ENCODE peak calls at places on chromosomes 5 and 9, in four cellular contexts. One of them, this sample, is unnamed.
A peak's percentile ranks its signal among the peaks of the same experiment; 100 is the strongest.

GRCh38 chr5:179879690-179880010 is 21.0 kb upstream of the MRNIP start:
- DNase-seq in myocyte: no peak
- DNase-seq in T-helper 1 cell: no peak
- DNase-seq in body of pancreas: no peak
- DNase-seq in this sample: no peak

GRCh38 chr5:146528232-146528631 is 12.2 kb upstream of the GPR151 start:
- DNase-seq in myocyte: no peak
- DNase-seq in T-helper 1 cell: no peak
- DNase-seq in body of pancreas: no peak
- DNase-seq in this sample: peak; percentile 21

GRCh38 chr5:140004174-140004573 is 38.9 kb downstream of the NRG2 start:
- DNase-seq in myocyte: no peak
- DNase-seq in T-helper 1 cell: no peak
- DNase-seq in body of pancreas: no peak
- DNase-seq in this sample: no peak

GRCh38 chr5:67050125-67050524 is 146.5 kb downstream of the CD180 start:
- DNase-seq in myocyte: no peak
- DNase-seq in T-helper 1 cell: no peak
- DNase-seq in body of pancreas: no peak
- DNase-seq in this sample: no peak

GRCh38 chr9:82490019-82490499 is 501.5 kb downstream of the SPATA31D1 start:
- DNase-seq in myocyte: peak; percentile 1
- DNase-seq in T-helper 1 cell: no peak
- DNase-seq in body of pancreas: no peak
- DNase-seq in this sample: no peak

GRCh38 chr5:132639706-132640130 is 18.3 kb upstream of the IL13 start:
- DNase-seq in myocyte: no peak
- DNase-seq in T-helper 1 cell: no peak
- DNase-seq in body of pancreas: no peak
- DNase-seq in this sample: no peak

GRCh38 chr5:142780871-142781270 is 10.7 kb downstream of the ARHGAP26 start:
- DNase-seq in myocyte: no peak
- DNase-seq in T-helper 1 cell: no peak
- DNase-seq in body of pancreas: no peak
- DNase-seq in this sample: no peak

GRCh38 chr5:91154338-91154737 is 228.8 kb downstream of the ARRDC3 start:
- DNase-seq in myocyte: no peak
- DNase-seq in T-helper 1 cell: no peak
- DNase-seq in body of pancreas: no peak
- DNase-seq in this sample: no peak

GRCh38 chr9:13228431-13228830 is 51.1 kb downstream of the MPDZ start:
- DNase-seq in myocyte: no peak
- DNase-seq in T-helper 1 cell: no peak
- DNase-seq in body of pancreas: no peak
- DNase-seq in this sample: no peak

GRCh38 chr5:141941307-141941706 is 16.7 kb downstream of the PCDH12 start:
- DNase-seq in myocyte: peak; percentile 34
- DNase-seq in T-helper 1 cell: no peak
- DNase-seq in body of pancreas: no peak
- DNase-seq in this sample: peak; percentile 35

GRCh38 chr5:171580506-171581265 is 161.2 kb downstream of the FGF18 start:
- DNase-seq in myocyte: no peak
- DNase-seq in T-helper 1 cell: no peak
- DNase-seq in body of pancreas: no peak
- DNase-seq in this sample: peak; percentile 46

GRCh38 chr5:113330533-113331200 is 104.1 kb downstream of the TSSK1B start:
- DNase-seq in myocyte: peak; percentile 91
- DNase-seq in T-helper 1 cell: no peak
- DNase-seq in body of pancreas: peak; percentile 23
- DNase-seq in this sample: peak; percentile 88

GRCh38 chr9:114786251-114786650 is 19.6 kb downstream of the TNFSF15 start:
- DNase-seq in myocyte: no peak
- DNase-seq in T-helper 1 cell: no peak
- DNase-seq in body of pancreas: peak; percentile 29
- DNase-seq in this sample: no peak

GRCh38 chr5:54517174-54517511 is 416 bp upstream of the SNX18 start:
- DNase-seq in myocyte: no peak
- DNase-seq in T-helper 1 cell: no peak
- DNase-seq in body of pancreas: no peak
- DNase-seq in this sample: no peak

GRCh38 chr9:87336914-87337333 is 160.7 kb upstream of the DAPK1 start:
- DNase-seq in myocyte: peak; percentile 85
- DNase-seq in T-helper 1 cell: no peak
- DNase-seq in body of pancreas: peak; percentile 75
- DNase-seq in this sample: peak; percentile 79

GRCh38 chr9:98775831-98776441 is 20.4 kb downstream of the ANKS6 start:
- DNase-seq in myocyte: peak; percentile 71
- DNase-seq in T-helper 1 cell: no peak
- DNase-seq in body of pancreas: no peak
- DNase-seq in this sample: peak; percentile 56

GRCh38 chr9:81132318-81132717 is 557.0 kb downstream of the TLE1 start:
- DNase-seq in myocyte: peak; percentile 64
- DNase-seq in T-helper 1 cell: no peak
- DNase-seq in body of pancreas: no peak
- DNase-seq in this sample: peak; percentile 79

GRCh38 chr5:149610583-149611250 is 29.4 kb downstream of the ARHGEF37 start:
- DNase-seq in myocyte: peak; percentile 27
- DNase-seq in T-helper 1 cell: no peak
- DNase-seq in body of pancreas: no peak
- DNase-seq in this sample: no peak

GRCh38 chr5:32916648-32917047 is 205.5 kb downstream of the NPR3 start:
- DNase-seq in myocyte: peak; percentile 51
- DNase-seq in T-helper 1 cell: no peak
- DNase-seq in body of pancreas: peak; percentile 13
- DNase-seq in this sample: peak; percentile 58

GRCh38 chr9:129381481-129381957 is 203.5 kb upstream of the IER5L start:
- DNase-seq in myocyte: no peak
- DNase-seq in T-helper 1 cell: no peak
- DNase-seq in body of pancreas: no peak
- DNase-seq in this sample: no peak

GRCh38 chr9:70475211-70475610 is 60.8 kb upstream of the KLF9 start:
- DNase-seq in myocyte: no peak
- DNase-seq in T-helper 1 cell: no peak
- DNase-seq in body of pancreas: peak; percentile 79
- DNase-seq in this sample: no peak

GRCh38 chr5:5221731-5222130 is 81.6 kb downstream of the ADAMTS16 start:
- DNase-seq in myocyte: peak; percentile 17
- DNase-seq in T-helper 1 cell: no peak
- DNase-seq in body of pancreas: no peak
- DNase-seq in this sample: peak; percentile 34

GRCh38 chr5:97751556-97751955 is 568.5 kb upstream of the RIOK2 start:
- DNase-seq in myocyte: peak; percentile 33
- DNase-seq in T-helper 1 cell: no peak
- DNase-seq in body of pancreas: no peak
- DNase-seq in this sample: peak; percentile 56

This sample was measured in LHCN-M2.